ENCODE peak calls at places on chromosomes 2 and 18, in five cellular contexts. V is effector memory CD4-positive, alpha-beta T cell; J is DND-41; N is neuronal stem cell; R is CD4-positive, CD25-positive, alpha-beta regulatory T cell. S is an unnamed sample.

GRCh38 chr2:99619211-99619610 is 129.4 kb upstream of the REV1 start:
- DNase-seq in V (no peak), J (no peak), N (no peak), R (no peak), S (no peak)

GRCh38 chr2:173397539-173397938 is 42.9 kb downstream of the CDCA7 start:
- DNase-seq in V (no peak), J (no peak), N (no peak), R (no peak), S (no peak)

GRCh38 chr2:128057334-128057733 is 29.5 kb upstream of the SAP130 start:
- DNase-seq in V (no peak), J (no peak), N (no peak), R (no peak), S (no peak)

GRCh38 chr2:239266436-239266770 is 134.4 kb downstream of the HDAC4 start:
- DNase-seq in V (no peak), J (no peak), N (no peak), R (no peak), S (no peak)

GRCh38 chr2:176080540-176081355 is 3.0 kb downstream of the EVX2 start:
- DNase-seq in V (no peak), J (no peak), N (no peak), R (no peak), S (peak; percentile 90)

GRCh38 chr18:63363951-63364350 is 3.1 kb downstream of the KDSR start:
- DNase-seq in V (peak; percentile 35), J (peak; percentile 61), N (no peak), R (peak; percentile 83), S (no peak)

GRCh38 chr2:215696998-215697397 is 261.1 kb upstream of the FN1 start:
- DNase-seq in V (no peak), J (no peak), N (no peak), R (no peak), S (no peak)

GRCh38 chr2:33126973-33127372 is 180.2 kb downstream of the LTBP1 start:
- DNase-seq in V (no peak), J (no peak), N (no peak), R (no peak), S (no peak)

GRCh38 chr2:212451786-212452200 is 86.8 kb downstream of the ERBB4 start:
- DNase-seq in V (no peak), J (no peak), N (peak; percentile 12), R (no peak), S (no peak)

GRCh38 chr18:25210622-25211021 is 141.3 kb downstream of the ZNF521 start:
- DNase-seq in V (no peak), J (no peak), N (no peak), R (no peak), S (no peak)

GRCh38 chr2:854460-854859 is 96.2 kb upstream of the SNTG2 start:
- DNase-seq in V (peak; percentile 18), J (no peak), N (peak; percentile 11), R (peak; percentile 46), S (no peak)

GRCh38 chr18:50757358-50757757 is 62.5 kb downstream of the MRO start:
- DNase-seq in V (no peak), J (no peak), N (no peak), R (no peak), S (peak; percentile 82)

GRCh38 chr2:152335851-152336102 is 803 bp downstream of the FMNL2 start:
- DNase-seq in V (no peak), J (no peak), N (peak; percentile 48), R (no peak), S (no peak)

GRCh38 chr2:85133751-85134254 is 611 bp downstream of the TCF7L1 start:
- DNase-seq in V (no peak), J (no peak), N (peak; percentile 41), R (peak; percentile 9), S (peak; percentile 75)

GRCh38 chr18:27723168-27723567 is 453.8 kb downstream of the CDH2 start:
- DNase-seq in V (no peak), J (no peak), N (no peak), R (no peak), S (no peak)

GRCh38 chr18:63523660-63524059 is 18.5 kb upstream of the SERPINB12 start:
- DNase-seq in V (no peak), J (no peak), N (no peak), R (no peak), S (no peak)

GRCh38 chr2:216802516-216803265 is 57.2 kb downstream of the TNP1 start:
- DNase-seq in V (no peak), J (no peak), N (no peak), R (no peak), S (no peak)
- H3K27ac ChIP-seq in V (no peak overlapping the region), J (no peak overlapping the region), N (no peak overlapping the region), R (no peak overlapping the region), S (no peak overlapping the region)

GRCh38 chr2:44283116-44283666 is 7.9 kb downstream of the SLC3A1 start:
- DNase-seq in V (no peak), J (no peak), N (no peak), R (no peak), S (no peak)

GRCh38 chr2:44286884-44287638 is 11.8 kb downstream of the SLC3A1 start:
- DNase-seq in V (no peak), J (no peak), N (no peak), R (no peak), S (no peak)

GRCh38 chr2:44290271-44290670 is 15.0 kb downstream of the SLC3A1 start:
- DNase-seq in V (no peak), J (no peak), N (no peak), R (no peak), S (no peak)

GRCh38 chr2:44285237-44285636 is 10.0 kb downstream of the SLC3A1 start:
- DNase-seq in V (no peak), J (no peak), N (no peak), R (no peak), S (no peak)

DNA sequence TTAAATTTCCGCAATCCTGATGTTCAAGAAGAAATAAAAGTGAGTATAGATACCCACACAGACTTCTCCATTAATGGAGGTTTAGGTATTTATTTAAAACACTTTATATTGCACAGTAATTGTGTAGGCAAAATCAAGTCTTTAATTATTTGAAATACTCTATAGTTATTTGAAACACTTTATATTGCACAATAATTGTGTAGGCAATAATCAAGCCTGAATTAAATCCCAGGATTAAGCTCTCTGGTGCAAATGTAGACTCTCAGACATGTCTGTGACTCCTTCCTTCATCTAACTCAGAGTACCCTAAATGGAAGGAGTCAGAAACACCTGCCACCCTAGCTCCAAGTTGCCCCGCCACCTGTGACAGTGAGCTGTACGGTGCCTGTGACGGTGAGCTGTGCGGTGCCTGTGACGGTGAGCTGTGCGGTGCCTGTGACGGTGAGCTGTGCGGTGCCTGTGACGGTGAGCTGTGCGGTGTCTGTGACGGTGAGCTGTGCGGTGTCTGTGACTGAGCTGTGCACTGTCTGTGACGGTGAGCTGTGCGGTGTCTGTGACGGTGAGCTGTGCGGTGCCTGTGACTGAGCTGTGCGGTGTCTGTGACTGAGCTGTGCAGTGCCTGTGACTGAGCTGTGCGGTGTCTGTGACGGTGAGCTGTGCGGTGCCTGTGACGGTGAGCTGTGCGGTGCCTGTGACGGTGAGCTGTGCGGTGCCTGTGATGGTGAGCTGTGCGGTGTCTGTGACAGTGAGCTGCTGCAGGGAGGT is 11.0 kb downstream of the SLC3A1 start:
- DNase-seq in V (no peak), J (no peak), N (no peak), R (no peak), S (no peak)
- H3K27ac ChIP-seq in V (no peak overlapping the region), J (no peak overlapping the region), N (no peak overlapping the region), R (no peak overlapping the region), S (no peak overlapping the region)

GRCh38 chr2:178237488-178238143 is 43.3 kb downstream of the OSBPL6 start:
- DNase-seq in V (no peak), J (no peak), N (no peak), R (no peak), S (no peak)
- H3K27ac ChIP-seq in V (no peak overlapping the region), J (no peak overlapping the region), N (no peak overlapping the region), R (no peak overlapping the region), S (no peak overlapping the region)

GRCh38 chr18:31203086-31203793 is 40.6 kb upstream of the DSC1 start:
- DNase-seq in V (no peak), J (no peak), N (no peak), R (no peak), S (no peak)

GRCh38 chr18:31204833-31205232 is 42.2 kb upstream of the DSC1 start:
- DNase-seq in V (no peak), J (no peak), N (no peak), R (no peak), S (no peak)

GRCh38 chr18:31205273-31205672 is 42.6 kb upstream of the DSC1 start:
- DNase-seq in V (no peak), J (no peak), N (no peak), R (no peak), S (no peak)

GRCh38 chr18:31204169-31204568 is 41.5 kb upstream of the DSC1 start:
- DNase-seq in V (no peak), J (no peak), N (no peak), R (no peak), S (no peak)

GRCh38 chr18:31203794-31204148 is 41.1 kb upstream of the DSC1 start:
- DNase-seq in V (no peak), J (no peak), N (no peak), R (no peak), S (no peak)
- H3K27ac ChIP-seq in V (no peak overlapping the region), J (no peak overlapping the region), N (no peak overlapping the region), R (no peak overlapping the region), S (no peak overlapping the region)

GRCh38 chr2:140643761-140644187 is 1487.0 kb downstream of the LRP1B start:
- DNase-seq in V (no peak), J (no peak), N (no peak), R (no peak), S (no peak)
- H3K27ac ChIP-seq in V (no peak overlapping the region), J (no peak overlapping the region), N (no peak overlapping the region), R (no peak overlapping the region), S (no peak overlapping the region)

S was measured in sigmoid colon.